ENCODE peak calls at places on chromosomes 1 and 21, in four cellular contexts. T is breast epithelium, A is spleen, S is endothelial cell of umbilical vein. M is an unnamed sample.

GRCh38 chr1:233359905-233360304 is 32.4 kb downstream of the MAP3K21 start:
- DNase-seq in A (no peak), S (no peak), T (no peak), M (no peak)

GRCh38 chr21:44047996-44048560 is 36.0 kb downstream of the TRAPPC10 start:
- DNase-seq in S (no peak), T (no peak), A (no peak), M (no peak)

GRCh38 chr1:227428803-227429202 is 110.5 kb upstream of the CDC42BPA start:
- DNase-seq in T (no peak), A (no peak), S (peak; percentile 98), M (no peak)

GRCh38 chr1:113802367-113803007 is 9.8 kb downstream of the RSBN1 start:
- DNase-seq in S (no peak), A (no peak), T (no peak), M (no peak)

GRCh38 chr21:44943686-44944550 is 4.1 kb downstream of the SLX9 start:
- DNase-seq in S (no peak), A (peak; percentile 52), T (peak; percentile 38), M (no peak)

GRCh38 chr1:5611855-5612254 is 380.4 kb downstream of the NPHP4 start:
- DNase-seq in T (no peak), A (no peak), S (no peak), M (no peak)

GRCh38 chr21:45615145-45615711 is 28.3 kb upstream of the PCBP3 start:
- DNase-seq in S (no peak), A (peak; percentile 94), T (peak; percentile 31), M (no peak)

GRCh38 chr1:83606416-83606955 is 392.4 kb downstream of the TTLL7 start:
- DNase-seq in A (no peak), T (no peak), S (no peak), M (no peak)

GRCh38 chr1:25780318-25781129 is 19.5 kb upstream of the SELENON start:
- DNase-seq in S (no peak), T (no peak), A (no peak), M (no peak)

DNA sequence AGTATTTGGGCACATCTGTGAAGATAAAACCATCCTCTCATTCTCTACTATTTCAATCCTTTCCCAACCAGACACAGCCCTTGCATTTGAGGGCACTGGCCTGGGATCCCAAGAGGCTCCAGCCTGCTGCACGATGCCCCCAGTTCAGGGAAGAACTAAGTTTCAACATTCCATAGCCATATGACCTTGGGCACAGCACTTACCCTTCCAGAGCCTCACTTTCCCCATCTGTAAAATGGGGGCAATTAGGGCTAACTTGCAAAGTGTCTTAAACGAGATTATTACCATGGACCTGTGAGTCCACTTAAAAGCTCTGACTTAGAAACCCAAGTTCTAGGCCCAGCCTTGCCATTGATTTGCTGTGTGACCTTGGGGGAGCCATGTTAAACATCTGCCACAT is 22.9 kb downstream of the CDCP2 start:
- DNase-seq in T (no peak), S (no peak), A (peak; percentile 19), M (no peak)
- TF ChIP-seq POLR2AphosphoS5 in T (no peak), S (no peak), A (no peak), M (no peak)

GRCh38 chr21:15703932-15704331 is 25.9 kb upstream of the USP25 start:
- DNase-seq in A (no peak), S (no peak), T (no peak), M (no peak)
- TF ChIP-seq POLR2AphosphoS5 in A (no peak), S (no peak), T (no peak), M (no peak)

GRCh38 chr1:85465099-85465790 is at the start of gene DDAH1:
- DNase-seq in T (peak; percentile 63), A (peak; percentile 78), S (peak; percentile 59), M (peak; percentile 34)
- TF ChIP-seq POLR2AphosphoS5 in T (no peak), A (no peak), S (peak; percentile 22), M (no peak)

DNA sequence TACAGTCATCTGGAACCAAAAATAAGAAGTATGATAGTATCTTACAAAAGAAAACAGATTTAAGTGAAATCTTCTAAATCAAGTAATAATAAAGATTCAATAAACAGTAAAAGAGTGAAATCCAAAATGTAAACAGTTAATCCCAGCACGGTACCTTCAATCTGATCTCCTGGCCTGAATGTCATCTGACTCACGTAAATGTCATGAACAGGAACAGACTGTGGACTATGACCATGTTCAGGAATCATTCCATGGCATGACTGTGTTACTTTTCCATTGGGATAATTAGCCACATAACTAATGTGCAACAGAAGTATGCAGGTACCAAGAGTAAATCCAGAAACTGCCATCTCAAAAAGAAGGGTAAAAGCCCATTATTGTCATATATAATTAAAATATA is 18.0 kb downstream of the FRRS1 start:
- DNase-seq in A (no peak), T (no peak), S (no peak), M (no peak)
- TF ChIP-seq POLR2AphosphoS5 in A (no peak), T (no peak), S (no peak), M (no peak)

GRCh38 chr1:94100129-94100784 is 20.7 kb downstream of the ABCA4 start:
- DNase-seq in S (no peak), T (no peak), A (peak; percentile 9), M (no peak)
- TF ChIP-seq POLR2AphosphoS5 in S (no peak), T (no peak), A (no peak), M (no peak)

GRCh38 chr1:231629132-231629531 is 2.5 kb downstream of the DISC1 start:
- DNase-seq in A (no peak), T (no peak), S (peak; percentile 35), M (no peak)
- TF ChIP-seq POLR2AphosphoS5 in A (no peak), T (no peak), S (no peak), M (no peak)

GRCh38 chr1:159338018-159338417 is 35.9 kb downstream of the FCER1A start:
- DNase-seq in T (no peak), A (no peak), S (no peak), M (no peak)
- TF ChIP-seq POLR2AphosphoS5 in T (no peak), A (no peak), S (no peak), M (no peak)

GRCh38 chr1:234658143-234658542 is 48.2 kb upstream of the IRF2BP2 start:
- DNase-seq in A (no peak), S (no peak), T (peak; percentile 83), M (no peak)
- TF ChIP-seq POLR2AphosphoS5 in A (no peak), S (no peak), T (peak; percentile 67), M (no peak)

GRCh38 chr1:17255336-17255735 is 6.4 kb downstream of the PADI3 start:
- DNase-seq in T (no peak), A (no peak), S (no peak), M (no peak)
- TF ChIP-seq POLR2AphosphoS5 in T (no peak), A (no peak), S (no peak), M (no peak)

DNA sequence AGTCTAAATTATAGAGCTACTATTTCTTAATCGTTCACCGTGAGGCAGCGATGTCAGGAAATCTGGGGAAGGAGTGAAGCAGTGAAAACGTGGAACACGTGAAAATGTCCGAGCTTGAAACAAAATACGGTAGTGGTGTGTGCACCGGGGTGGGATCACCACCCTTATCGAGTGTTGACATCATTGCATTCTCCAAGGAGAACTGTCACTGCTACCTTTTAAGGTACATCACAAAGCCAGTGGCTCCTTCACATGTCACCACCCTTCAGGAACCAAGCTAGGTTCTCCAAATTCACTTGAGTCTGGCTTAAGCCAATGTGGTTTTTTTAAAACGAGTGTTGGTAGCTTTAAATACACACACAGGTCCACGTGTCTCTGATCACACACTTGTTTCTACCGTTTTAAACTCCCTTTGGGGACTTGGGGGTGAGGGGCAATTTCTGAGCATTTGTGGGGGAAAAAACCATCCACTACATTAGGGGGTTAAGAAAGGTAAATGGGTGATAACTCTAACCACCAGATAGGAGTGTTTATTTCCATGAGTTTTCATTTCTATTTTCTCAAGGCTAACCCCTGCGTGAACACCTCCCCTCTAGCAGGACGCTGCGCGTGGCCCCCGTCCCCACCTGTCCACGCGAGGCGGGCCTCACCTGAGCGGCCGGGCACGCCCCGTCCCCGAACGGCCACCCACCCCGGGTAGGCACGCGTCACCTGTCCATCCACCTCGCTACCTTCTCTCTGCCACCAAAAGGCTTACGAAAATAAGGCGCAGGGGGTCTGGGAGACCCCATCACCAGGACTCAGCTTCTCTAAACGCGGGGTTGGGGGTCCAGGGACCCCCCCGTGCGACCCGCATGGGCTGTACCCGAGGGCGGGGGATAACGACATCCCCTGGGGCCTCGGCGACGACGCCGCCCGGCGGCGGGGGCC is 978 bp downstream of the PRDM15 start:
- DNase-seq in S (peak; percentile 55), T (no peak), A (peak; percentile 89), M (no peak)
- TF ChIP-seq POLR2AphosphoS5 in S (no peak), T (no peak), A (no peak), M (no peak)